ENCODE peak calls at places on chromosome 6, in ten cellular contexts. O, R, E, I, A, Y, J, G, C and N are unnamed samples.

GRCh38 chr6:133705731-133706130 is 183.2 kb upstream of the TCF21 start:
- DNase-seq in O (no peak), R (no peak), E (no peak), I (peak; percentile 65), A (peak; percentile 18), Y (no peak), J (no peak), G (no peak), C (no peak), N (no peak)

GRCh38 chr6:47083586-47084047 is 41.5 kb upstream of the ADGRF1 start:
- DNase-seq in O (peak; percentile 97), R (peak; percentile 90), E (peak; percentile 94), I (peak; percentile 42), A (peak; percentile 14), Y (peak; percentile 93), J (no peak), G (peak; percentile 87), C (peak; percentile 14), N (peak; percentile 81)

GRCh38 chr6:13099771-13100170 is 228.6 kb downstream of the TBC1D7 start:
- DNase-seq in O (no peak), R (no peak), E (no peak), I (no peak), A (no peak), Y (no peak), J (no peak), G (no peak), C (no peak), N (no peak)

GRCh38 chr6:77425676-77426075 is 37.6 kb downstream of the HTR1B start:
- DNase-seq in O (no peak), R (no peak), E (no peak), I (peak; percentile 29), A (no peak), Y (no peak), J (no peak), G (no peak), C (no peak), N (no peak)

GRCh38 chr6:111580826-111581505 is 24.7 kb downstream of the TRAF3IP2 start:
- DNase-seq in O (peak; percentile 51), R (peak; percentile 26), E (peak; percentile 68), I (peak; percentile 75), A (no peak), Y (no peak), J (no peak), G (no peak), C (no peak), N (peak; percentile 74)

GRCh38 chr6:12000174-12000573 is 11.9 kb upstream of the HIVEP1 start:
- DNase-seq in O (no peak), R (no peak), E (no peak), I (no peak), A (no peak), Y (no peak), J (no peak), G (no peak), C (no peak), N (no peak)

GRCh38 chr6:158170656-158171081 is 2.5 kb downstream of the GTF2H5 start:
- DNase-seq in O (no peak), R (no peak), E (no peak), I (peak; percentile 87), A (no peak), Y (no peak), J (no peak), G (no peak), C (no peak), N (no peak)

GRCh38 chr6:152716322-152716721 is 18.6 kb downstream of the MYCT1 start:
- DNase-seq in O (no peak), R (no peak), E (no peak), I (peak; percentile 9), A (no peak), Y (no peak), J (no peak), G (no peak), C (no peak), N (no peak)

GRCh38 chr6:33976425-33977360 is 169.2 kb downstream of the GRM4 start:
- DNase-seq in O (peak; percentile 4), R (no peak), E (no peak), I (no peak), A (no peak), Y (no peak), J (no peak), G (no peak), C (no peak), N (no peak)

GRCh38 chr6:33974471-33974870 is 170.7 kb upstream of the MLN start:
- DNase-seq in O (peak; percentile 3), R (no peak), E (no peak), I (no peak), A (no peak), Y (no peak), J (no peak), G (no peak), C (no peak), N (no peak)

GRCh38 chr6:33975631-33976424 is 170.1 kb downstream of the GRM4 start:
- DNase-seq in O (peak; percentile 2), R (no peak), E (no peak), I (no peak), A (no peak), Y (no peak), J (no peak), G (no peak), C (no peak), N (no peak)

GRCh38 chr6:33971580-33971979 is 167.8 kb upstream of the MLN start:
- DNase-seq in O (no peak), R (no peak), E (no peak), I (no peak), A (no peak), Y (no peak), J (no peak), G (no peak), C (no peak), N (no peak)

GRCh38 chr6:33974030-33974429 is 170.2 kb upstream of the MLN start:
- DNase-seq in O (no peak), R (no peak), E (no peak), I (no peak), A (no peak), Y (no peak), J (no peak), G (no peak), C (no peak), N (no peak)
- H3K27me3 ChIP-seq in O (peaks cover 6% of the 10 kb centered on the region), R (peaks cover 87% of the 10 kb centered on the region), E (no peaks in the 10 kb centered on the region), I (peaks cover 70% of the 10 kb centered on the region), A (peaks cover 30% of the 10 kb centered on the region), Y (peaks cover 99% of the 10 kb centered on the region), J (peaks cover 20% of the 10 kb centered on the region), G (no peaks in the 10 kb centered on the region), C (no peaks in the 10 kb centered on the region), N (peaks cover 35% of the 10 kb centered on the region)

GRCh38 chr6:2948228-2949025 is 22.9 kb downstream of the SERPINB6 start:
- DNase-seq in O (no peak), R (no peak), E (no peak), I (no peak), A (no peak), Y (no peak), J (no peak), G (no peak), C (no peak), N (no peak)

GRCh38 chr6:2949536-2950083 is 21.8 kb downstream of the SERPINB6 start:
- DNase-seq in O (no peak), R (no peak), E (no peak), I (no peak), A (no peak), Y (no peak), J (no peak), G (no peak), C (no peak), N (no peak)

GRCh38 chr6:2949121-2949520 is 22.2 kb downstream of the SERPINB6 start:
- DNase-seq in O (no peak), R (no peak), E (no peak), I (no peak), A (peak; percentile 46), Y (no peak), J (no peak), G (no peak), C (no peak), N (no peak)

GRCh38 chr6:2945069-2945452 is 26.3 kb downstream of the SERPINB6 start:
- DNase-seq in O (no peak), R (no peak), E (no peak), I (no peak), A (no peak), Y (no peak), J (no peak), G (no peak), C (no peak), N (no peak)

DNA sequence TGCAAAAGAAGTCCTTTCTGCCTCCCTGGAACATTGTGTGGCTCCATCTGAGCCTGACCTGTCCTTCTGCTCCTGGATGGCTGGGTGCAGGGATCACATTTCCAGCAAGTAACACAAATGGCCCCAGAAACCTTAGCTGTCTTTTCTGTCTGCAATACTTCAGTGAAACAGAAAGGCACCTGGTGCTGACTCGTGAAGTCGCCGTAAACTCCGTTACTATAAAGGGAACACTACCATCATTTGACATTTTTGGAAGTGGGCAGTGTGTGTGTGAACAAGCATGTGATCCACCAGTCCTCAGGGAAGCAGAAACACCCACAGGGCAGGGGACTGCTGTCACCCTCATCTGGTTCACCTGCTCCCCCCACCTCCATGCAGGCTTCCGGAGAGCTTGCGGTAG is 23.9 kb downstream of the SERPINB6 start:
- DNase-seq in O (no peak), R (no peak), E (no peak), I (no peak), A (peak; percentile 53), Y (no peak), J (no peak), G (no peak), C (no peak), N (peak; percentile 75)
- H3K4me1 ChIP-seq in O (no peaks in the 10 kb centered on the region), R (peaks cover 13% of the 10 kb centered on the region), E (peaks cover 28% of the 10 kb centered on the region), I (peaks cover 5% of the 10 kb centered on the region), A (peaks cover 3% of the 10 kb centered on the region), Y (peaks cover 73% of the 10 kb centered on the region), J (peaks cover 23% of the 10 kb centered on the region), G (peaks cover 1% of the 10 kb centered on the region), C (no peaks in the 10 kb centered on the region), N (peaks cover 51% of the 10 kb centered on the region)

GRCh38 chr6:26128013-26128771 is 41.0 kb downstream of the HFE start:
- DNase-seq in O (no peak), R (no peak), E (no peak), I (no peak), A (no peak), Y (no peak), J (no peak), G (no peak), C (no peak), N (no peak)
- H3K4me3 ChIP-seq in O (no peak overlapping the region), R (peak overlapping the region; percentile 84), E (peak overlapping the region; percentile 87), I (peak overlapping the region; percentile 99), A (no peak overlapping the region), Y (peak overlapping the region; percentile 89), J (peak overlapping the region; percentile 2), G (no peak overlapping the region), C (no peak overlapping the region), N (no peak overlapping the region)

GRCh38 chr6:52663935-52664184 is 7.1 kb upstream of the TMEM14A start:
- DNase-seq in O (no peak), R (no peak), E (no peak), I (no peak), A (no peak), Y (no peak), J (no peak), G (no peak), C (no peak), N (no peak)

GRCh38 chr6:52664185-52664990 is 6.5 kb upstream of the TMEM14A start:
- DNase-seq in O (peak; percentile 91), R (peak; percentile 92), E (peak; percentile 87), I (peak; percentile 96), A (peak; percentile 98), Y (peak; percentile 89), J (peak; percentile 56), G (peak; percentile 92), C (peak; percentile 62), N (peak; percentile 87)

GRCh38 chr6:52663120-52663934 is 7.6 kb upstream of the TMEM14A start:
- DNase-seq in O (peak; percentile 56), R (no peak), E (no peak), I (peak; percentile 80), A (peak; percentile 89), Y (no peak), J (peak; percentile 71), G (no peak), C (no peak), N (peak; percentile 15)

GRCh38 chr6:52662031-52662430 is 8.9 kb upstream of the TMEM14A start:
- DNase-seq in O (no peak), R (no peak), E (no peak), I (no peak), A (no peak), Y (no peak), J (no peak), G (no peak), C (no peak), N (no peak)

GRCh38 chr6:52661551-52661950 is 9.4 kb upstream of the TMEM14A start:
- DNase-seq in O (no peak), R (no peak), E (no peak), I (peak; percentile 45), A (no peak), Y (no peak), J (no peak), G (no peak), C (no peak), N (no peak)
- H3K27me3 ChIP-seq in O (no peaks in the 10 kb centered on the region), R (no peaks in the 10 kb centered on the region), E (no peaks in the 10 kb centered on the region), I (no peaks in the 10 kb centered on the region), A (no peaks in the 10 kb centered on the region), Y (no peaks in the 10 kb centered on the region), J (no peaks in the 10 kb centered on the region), G (no peaks in the 10 kb centered on the region), C (no peaks in the 10 kb centered on the region), N (no peaks in the 10 kb centered on the region)